ENCODE peak calls at places on chromosomes 5 and 9, in nine cellular contexts. T is activated CD4-positive, CD25-positive, alpha-beta regulatory T cell; A is sigmoid colon; F is NCI-H460; R is T-helper 2 cell treated with Interferon-gamma antibody and Interleukin-4, amounts not matched to agents 5 μg/mL and 100 μg/mL, for 36 hours; N is HT-29; M is NCI-H2081; G is HEK293T; C is ACHN. L is an unnamed sample.

GRCh38 chr5:36363776-36364175 is 62.1 kb upstream of the RANBP3L start:
- DNase-seq in T (no peak), A (no peak), F (no peak), R (no peak), N (no peak), M (no peak), G (no peak), C (no peak), L (no peak)

GRCh38 chr9:32344551-32345182 is 39.8 kb upstream of the ACO1 start:
- DNase-seq in T (no peak), A (no peak), F (no peak), R (no peak), N (no peak), M (no peak), G (no peak), C (no peak), L (no peak)

GRCh38 chr5:164326219-164326618 is 820.8 kb downstream of the MAT2B start:
- DNase-seq in T (no peak), A (no peak), F (no peak), R (no peak), N (peak), M (no peak), G (peak), C (peak), L (peak)

GRCh38 chr5:103036601-103037000 is 83.3 kb downstream of the GIN1 start:
- DNase-seq in T (no peak), A (no peak), F (no peak), R (no peak), N (no peak), M (no peak), G (no peak), C (no peak), L (no peak)

GRCh38 chr5:112419050-112419595 is at the start of gene EPB41L4A:
- DNase-seq in T (no peak), A (no peak), F (no peak), R (no peak), N (no peak), M (peak), G (peak), C (peak), L (no peak)

GRCh38 chr5:432928-433791 is 9.8 kb upstream of the EXOC3 start:
- DNase-seq in T (no peak), A (peak), F (no peak), R (no peak), N (peak), M (no peak), G (no peak), C (no peak), L (no peak)

GRCh38 chr9:135813671-135814290 is 93.6 kb downstream of the CAMSAP1 start:
- DNase-seq in T (no peak), A (no peak), F (no peak), R (no peak), N (no peak), M (no peak), G (no peak), C (no peak), L (no peak)

GRCh38 chr9:27655454-27655853 is 82.2 kb upstream of the C9orf72 start:
- DNase-seq in T (no peak), A (no peak), F (no peak), R (no peak), N (no peak), M (no peak), G (no peak), C (no peak), L (no peak)

GRCh38 chr5:97009212-97009898 is 73.5 kb downstream of the LNPEP start:
- DNase-seq in T (no peak), A (no peak), F (no peak), R (no peak), N (no peak), M (no peak), G (no peak), C (no peak), L (no peak)

GRCh38 chr9:75238311-75238976 is 150.1 kb downstream of the OSTF1 start:
- DNase-seq in T (no peak), A (no peak), F (peak), R (peak), N (peak), M (peak), G (peak), C (peak), L (peak)

GRCh38 chr5:115501457-115501856 is 43.1 kb downstream of the FEM1C start:
- DNase-seq in T (no peak), A (no peak), F (no peak), R (no peak), N (no peak), M (no peak), G (no peak), C (no peak), L (no peak)

GRCh38 chr5:74240783-74241750 is 399.5 kb downstream of the ENC1 start:
- DNase-seq in T (no peak), A (no peak), F (no peak), R (no peak), N (peak), M (no peak), G (no peak), C (no peak), L (peak)

GRCh38 chr9:109411069-109411761 is 86.9 kb downstream of the PTPN3 start:
- DNase-seq in T (no peak), A (no peak), F (no peak), R (peak), N (no peak), M (no peak), G (no peak), C (no peak), L (no peak)

GRCh38 chr5:35436441-35437057 is 181.1 kb upstream of the SPEF2 start:
- DNase-seq in T (no peak), A (no peak), F (peak), R (no peak), N (peak), M (peak), G (peak), C (peak), L (peak)

L was measured in T47D.